ENCODE peak calls at places on chromosomes 12 and 14, in six cellular contexts. J is neuronal stem cell, Q is mesendoderm, T is IMR-90, X is H9, K is H1. O is an unnamed sample.

GRCh38 chr14:98494582-98494981 is 777.4 kb downstream of the BCL11B start:
- DNase-seq in J (no peak), Q (peak; percentile 32), T (no peak), X (no peak), K (no peak), O (no peak)

GRCh38 chr12:19884081-19884480 is 444.8 kb downstream of the AEBP2 start:
- DNase-seq in J (no peak), Q (no peak), T (no peak), X (no peak), K (no peak), O (no peak)

GRCh38 chr14:48690349-48690748 is 895.8 kb downstream of the RPS29 start:
- DNase-seq in J (no peak), Q (peak; percentile 29), T (peak; percentile 10), X (no peak), K (no peak), O (no peak)

GRCh38 chr14:34766060-34766459 is 51.7 kb upstream of the CFL2 start:
- DNase-seq in J (no peak), Q (no peak), T (no peak), X (no peak), K (no peak), O (no peak)

GRCh38 chr12:16325426-16325825 is 22.0 kb upstream of the MGST1 start:
- DNase-seq in J (no peak), Q (no peak), T (no peak), X (no peak), K (no peak), O (no peak)

GRCh38 chr12:57215668-57216013 is 953 bp upstream of the NXPH4 start:
- DNase-seq in J (no peak), Q (peak; percentile 38), T (peak; percentile 30), X (no peak), K (peak; percentile 55), O (peak; percentile 42)

GRCh38 chr12:32917094-32917611 is 20.6 kb upstream of the PKP2 start:
- DNase-seq in J (no peak), Q (no peak), T (no peak), X (no peak), K (no peak), O (peak; percentile 63)

GRCh38 chr12:48201091-48201490 is 2.0 kb downstream of the OR10AD1 start:
- DNase-seq in J (no peak), Q (no peak), T (no peak), X (no peak), K (no peak), O (no peak)

GRCh38 chr12:123401753-123402683 is 18.1 kb downstream of the KMT5A start:
- DNase-seq in J (no peak), Q (peak; percentile 58), T (no peak), X (peak; percentile 81), K (peak; percentile 76), O (no peak)

GRCh38 chr12:42235426-42235825 is 2.6 kb downstream of the YAF2 start:
- DNase-seq in J (no peak), Q (no peak), T (no peak), X (no peak), K (no peak), O (no peak)

GRCh38 chr12:124713041-124713435 is 145.6 kb upstream of the NCOR2 start:
- DNase-seq in J (no peak), Q (no peak), T (no peak), X (no peak), K (no peak), O (no peak)

GRCh38 chr12:16674885-16675284 is 68.9 kb upstream of the LMO3 start:
- DNase-seq in J (no peak), Q (no peak), T (no peak), X (no peak), K (no peak), O (no peak)

GRCh38 chr12:107519906-107520859 is 165.4 kb upstream of the PWP1 start:
- DNase-seq in J (no peak), Q (no peak), T (no peak), X (no peak), K (no peak), O (no peak)

GRCh38 chr14:61515436-61516124 is 179.7 kb upstream of the HIF1A start:
- DNase-seq in J (no peak), Q (no peak), T (no peak), X (no peak), K (no peak), O (no peak)
- H2BK5ac ChIP-seq in J (no peak overlapping the region), Q (no peak overlapping the region), T (no peak overlapping the region), X (no peak overlapping the region), K (no peak overlapping the region), O (no peak overlapping the region)

GRCh38 chr12:27999970-28000369 is 27.4 kb upstream of the PTHLH start:
- DNase-seq in J (no peak), Q (no peak), T (peak; percentile 60), X (no peak), K (no peak), O (no peak)
- H3K4ac ChIP-seq in J (no peak overlapping the region), Q (no peak overlapping the region), T (no peak overlapping the region), X (no peak overlapping the region), K (no peak overlapping the region), O (no peak overlapping the region)

DNA sequence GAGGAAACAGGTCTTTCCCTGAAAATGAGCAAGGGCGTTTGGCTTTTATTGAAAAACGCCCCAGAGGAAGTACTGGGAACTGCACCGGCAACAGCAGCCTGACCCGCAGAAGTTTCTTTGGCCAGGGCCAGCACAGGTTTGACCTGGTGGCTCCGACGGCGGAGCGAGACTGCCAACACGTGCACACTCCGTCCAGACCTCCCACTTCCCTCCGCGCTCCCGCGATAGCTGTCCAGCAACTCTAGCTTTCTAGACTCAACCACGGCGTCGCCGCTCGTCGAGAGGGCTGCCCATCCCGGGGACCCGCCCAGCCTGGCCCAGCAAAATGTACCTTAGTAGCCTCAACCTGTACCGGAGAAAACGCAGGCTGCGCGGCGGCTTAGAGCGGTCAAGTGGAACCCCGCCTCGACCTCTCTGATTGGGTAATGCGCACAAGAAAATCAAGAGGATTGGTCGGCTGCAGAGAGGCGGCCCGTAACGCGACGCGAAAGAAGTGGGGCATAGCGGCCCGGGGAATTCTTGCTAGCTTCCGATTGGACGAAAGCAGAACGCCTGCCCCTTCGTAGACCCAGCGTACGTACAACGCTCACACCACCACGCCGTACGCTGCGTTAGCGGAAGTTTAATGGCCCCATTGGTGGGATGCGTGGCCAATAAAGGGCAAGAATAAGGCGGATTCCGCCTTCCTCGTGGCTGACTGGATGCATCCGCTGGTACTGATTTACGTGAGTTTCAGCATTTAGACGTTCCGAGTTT is at the start of gene WDR89:
- DNase-seq in J (peak; percentile 99), Q (peak; percentile 100), T (peak; percentile 100), X (peak; percentile 99), K (peak; percentile 94), O (peak; percentile 100)
- H2BK5ac ChIP-seq in J (no peak within 1 kb of the TSS), Q (peak within 1 kb of the TSS; percentile 37), T (peak within 1 kb of the TSS; percentile 94), X (peak within 1 kb of the TSS; percentile 66), K (peak within 1 kb of the TSS; percentile 86), O (peak within 1 kb of the TSS; percentile 84)

DNA sequence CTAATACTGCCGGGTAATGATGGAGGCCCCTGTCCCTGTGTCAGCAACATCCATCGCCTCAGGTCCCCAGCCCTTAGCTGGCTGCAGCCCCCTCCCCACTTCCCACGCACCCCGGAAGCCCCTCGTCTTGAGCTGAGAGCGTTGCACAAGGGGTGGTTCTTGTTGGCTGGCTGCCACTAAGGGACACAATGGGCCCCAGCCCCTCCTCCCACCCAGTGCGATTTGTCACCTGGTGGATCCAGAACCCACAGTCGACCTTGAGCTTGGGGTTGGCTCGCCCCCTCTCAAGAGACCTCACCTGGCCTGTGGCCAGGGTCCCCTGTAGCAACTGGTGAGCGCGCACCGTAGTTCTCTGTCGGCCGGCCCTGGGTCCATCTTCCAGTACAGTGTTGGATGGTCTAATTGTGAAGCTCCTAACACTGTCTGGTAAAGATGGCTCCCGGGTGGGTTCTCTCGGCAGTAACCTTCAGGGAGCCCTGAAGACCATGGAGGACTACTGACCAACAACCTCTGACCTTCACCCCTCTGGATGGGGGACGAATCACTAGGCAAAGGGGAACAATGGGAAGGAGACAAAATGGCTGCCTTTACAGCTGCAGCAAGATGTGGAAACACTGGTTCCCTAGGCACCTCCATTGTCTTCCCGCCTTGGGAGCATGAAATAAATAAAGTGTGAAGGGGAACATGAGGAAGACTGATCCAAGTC is 6.6 kb downstream of the PHB2 start:
- DNase-seq in J (no peak), Q (no peak), T (no peak), X (peak; percentile 49), K (no peak), O (no peak)
- H3K4ac ChIP-seq in J (no peak overlapping the region), Q (peak overlapping the region; percentile 76), T (no peak overlapping the region), X (no peak overlapping the region), K (peak overlapping the region; percentile 64), O (no peak overlapping the region)

GRCh38 chr12:115013668-115014072 is 329.7 kb upstream of the TBX3 start:
- DNase-seq in J (no peak), Q (no peak), T (no peak), X (no peak), K (no peak), O (no peak)
- H2BK5ac ChIP-seq in J (no peak overlapping the region), Q (no peak overlapping the region), T (no peak overlapping the region), X (no peak overlapping the region), K (no peak overlapping the region), O (no peak overlapping the region)

DNA sequence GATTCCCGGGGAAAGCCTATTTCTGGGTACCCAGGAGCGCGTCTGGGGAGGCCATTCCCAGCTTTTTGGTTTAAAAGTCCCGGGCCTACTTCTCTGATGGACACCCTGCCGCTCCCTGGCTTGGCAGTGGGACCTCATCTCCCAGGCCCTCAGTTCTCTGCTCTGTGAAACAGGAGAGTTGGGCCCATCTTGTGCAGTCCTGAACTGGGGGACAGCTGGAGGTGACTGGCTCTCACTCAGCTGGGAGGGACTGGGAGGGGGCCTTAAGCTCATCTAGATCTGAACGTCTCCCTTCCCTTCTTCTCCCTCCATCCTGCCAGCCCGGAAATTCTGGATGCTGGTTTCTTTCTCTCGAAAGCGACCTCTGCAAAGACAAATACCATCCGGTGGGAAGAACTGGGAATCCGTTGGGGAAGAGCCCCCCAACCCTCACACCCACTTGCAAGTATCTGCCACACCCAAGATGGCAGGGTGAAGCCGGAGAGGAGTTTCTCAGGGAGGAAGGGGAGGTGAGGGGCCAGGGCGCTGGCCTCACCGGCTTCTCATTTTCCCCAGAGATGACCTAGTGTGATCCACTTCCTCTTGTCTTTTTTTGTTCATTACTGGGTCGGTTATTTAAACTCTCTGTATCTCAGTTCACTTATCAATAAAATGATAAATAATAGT is 1.4 kb downstream of the RIN3 start:
- DNase-seq in J (no peak), Q (no peak), T (no peak), X (no peak), K (no peak), O (no peak)
- H3K4ac ChIP-seq in J (no peak overlapping the region), Q (no peak overlapping the region), T (peak overlapping the region; percentile 77), X (no peak overlapping the region), K (no peak overlapping the region), O (peak overlapping the region; percentile 16)